ENCODE peak calls at places on chromosomes 4 and X, in seven cellular contexts. V is NCI-H1436; C is hypothalamus; F is prostate gland; J is tibial nerve; H is stimulated activated CD4-positive, alpha-beta T cell treated with anti-CD3 and anti-CD28 coated beads, Interleukin-15, amount 100 ng/mL, for 48 hours; Y is astrocyte of the hippocampus. Q is an unnamed sample.
A peak's percentile ranks its signal among the peaks of the same experiment; 100 is the strongest.

GRCh38 chrX:136268051-136269048 is 17.1 kb upstream of the MAP7D3 start:
- DNase-seq in V (peak; percentile 53), C (peak; percentile 0), F (peak; percentile 4), J (peak; percentile 61), H (no peak), Y (peak; percentile 53), Q (peak; percentile 2)

GRCh38 chr4:89482248-89482647 is 174.6 kb upstream of the GPRIN3 start:
- DNase-seq in V (no peak), C (no peak), F (no peak), J (no peak), H (no peak), Y (peak; percentile 45), Q (no peak)

GRCh38 chr4:2082118-2082517 is 23.0 kb downstream of the NAT8L start:
- DNase-seq in V (no peak), C (no peak), F (no peak), J (no peak), H (no peak), Y (no peak), Q (no peak)

GRCh38 chr4:138390286-138390685 is 148.1 kb upstream of the SLC7A11 start:
- DNase-seq in V (no peak), C (no peak), F (no peak), J (no peak), H (no peak), Y (peak; percentile 16), Q (no peak)

GRCh38 chr4:74884282-74884681 is 48.6 kb upstream of the PARM1 start:
- DNase-seq in V (no peak), C (no peak), F (no peak), J (no peak), H (no peak), Y (no peak), Q (no peak)

GRCh38 chr4:75724867-75725724 is 719 bp downstream of the USO1 start:
- DNase-seq in V (peak; percentile 15), C (peak; percentile 59), F (peak; percentile 56), J (peak; percentile 40), H (peak; percentile 45), Y (peak; percentile 86), Q (no peak)

GRCh38 chr4:2370597-2371320 is 47.7 kb downstream of the ZFYVE28 start:
- DNase-seq in V (no peak), C (no peak), F (no peak), J (no peak), H (no peak), Y (no peak), Q (no peak)

GRCh38 chr4:145703850-145704528 is 24.0 kb downstream of the C4orf51 start:
- DNase-seq in V (no peak), C (no peak), F (peak; percentile 76), J (no peak), H (no peak), Y (no peak), Q (no peak)

GRCh38 chr4:173834151-173834550 is 304.1 kb upstream of the HAND2 start:
- DNase-seq in V (no peak), C (no peak), F (no peak), J (no peak), H (no peak), Y (no peak), Q (no peak)

GRCh38 chr4:168942985-168943384 is 67.1 kb downstream of the CBR4 start:
- DNase-seq in V (no peak), C (no peak), F (no peak), J (no peak), H (no peak), Y (no peak), Q (no peak)

GRCh38 chr4:18815081-18815778 is 793.7 kb upstream of the LCORL start:
- DNase-seq in V (no peak), C (no peak), F (no peak), J (no peak), H (no peak), Y (no peak), Q (no peak)